ENCODE peak calls at places on chromosomes 3 and 15, in five cellular contexts. S is activated B cell treated with CpG ODN at 0.5 μM for 24 hours, A is AML-193, U is breast epithelium, F is activated T-cell treated with anti-CD3 and anti-CD28 coated beads for 24 hours. I is an unnamed sample.

GRCh38 chr3:8095724-8096123 is 405.9 kb upstream of the LMCD1 start:
- DNase-seq in A (no peak), U (no peak), F (no peak), S (no peak), I (no peak)

GRCh38 chr3:171365489-171365888 is 94.7 kb downstream of the TNIK start:
- DNase-seq in F (no peak), S (no peak), U (no peak), A (no peak), I (no peak)

GRCh38 chr3:17771177-17772048 is 29.0 kb upstream of the TBC1D5 start:
- DNase-seq in F (no peak), U (no peak), A (no peak), S (no peak), I (no peak)

GRCh38 chr3:193816656-193817311 is 223.8 kb downstream of the OPA1 start:
- DNase-seq in F (no peak), U (peak; percentile 65), A (no peak), S (no peak), I (no peak)

GRCh38 chr3:23863060-23863459 is 53.7 kb downstream of the NKIRAS1 start:
- DNase-seq in A (no peak), S (no peak), U (no peak), F (no peak), I (no peak)

GRCh38 chr3:106582151-106582550 is 713.3 kb upstream of the CBLB start:
- DNase-seq in F (no peak), U (no peak), A (no peak), S (no peak), I (no peak)

GRCh38 chr3:159239054-159239453 is 437.2 kb downstream of the MFSD1 start:
- DNase-seq in S (no peak), U (no peak), F (no peak), A (no peak), I (no peak)

GRCh38 chr3:33061782-33062181 is 35.2 kb downstream of the GLB1 start:
- DNase-seq in S (no peak), F (no peak), U (no peak), A (no peak), I (peak; percentile 42)

GRCh38 chr15:76341366-76342045 is 4.9 kb downstream of the ISL2 start:
- DNase-seq in F (no peak), U (no peak), S (no peak), A (no peak), I (no peak)

GRCh38 chr3:188946351-188946750 is 225.4 kb upstream of the TPRG1 start:
- DNase-seq in A (no peak), S (no peak), U (no peak), F (no peak), I (no peak)

GRCh38 chr3:185152433-185153169 is at the start of gene C3orf70:
- DNase-seq in S (peak; percentile 19), F (no peak), A (no peak), U (no peak), I (no peak)

GRCh38 chr15:90519688-90520087 is 10.0 kb upstream of the CRTC3 start:
- DNase-seq in U (no peak), A (no peak), F (no peak), S (no peak), I (no peak)

GRCh38 chr3:33915796-33916589 is 117.6 kb downstream of the PDCD6IP start:
- DNase-seq in F (no peak), A (no peak), U (no peak), S (no peak), I (no peak)

GRCh38 chr3:37970802-37971201 is 19.8 kb upstream of the VILL start:
- DNase-seq in U (no peak), F (no peak), S (no peak), A (no peak), I (no peak)

GRCh38 chr15:68580026-68580882 is 1.5 kb downstream of the CORO2B start:
- DNase-seq in U (no peak), F (no peak), S (no peak), A (no peak), I (no peak)

GRCh38 chr3:175980731-175981130 is 1121.6 kb downstream of the NAALADL2 start:
- DNase-seq in A (no peak), S (no peak), F (no peak), U (no peak), I (no peak)

GRCh38 chr3:31077021-31077601 is 182.7 kb upstream of the GADL1 start:
- DNase-seq in F (peak; percentile 28), A (no peak), S (no peak), U (no peak), I (peak; percentile 60)

GRCh38 chr3:151796105-151796705 is 17.7 kb upstream of the AADAC start:
- DNase-seq in U (no peak), A (no peak), S (no peak), F (no peak), I (no peak)

GRCh38 chr3:150384517-150385212 is 23.4 kb upstream of the TSC22D2 start:
- DNase-seq in A (peak; percentile 99), F (peak; percentile 31), U (no peak), S (peak; percentile 47), I (peak; percentile 27)

GRCh38 chr3:9887478-9887877 is 2.9 kb upstream of the JAGN1 start:
- DNase-seq in F (no peak), S (no peak), A (no peak), U (no peak), I (no peak)

GRCh38 chr15:26179906-26180305 is 316.8 kb upstream of the ATP10A start:
- DNase-seq in F (no peak), S (no peak), A (no peak), U (no peak), I (no peak)

GRCh38 chr3:54213910-54214309 is 91.6 kb downstream of the CACNA2D3 start:
- DNase-seq in U (no peak), A (no peak), S (no peak), F (no peak), I (no peak)

GRCh38 chr3:14907043-14907966 is 40.1 kb upstream of the NR2C2 start:
- DNase-seq in S (no peak), U (no peak), F (no peak), A (no peak), I (no peak)

GRCh38 chr15:79402136-79402535 is 30.0 kb upstream of the MINAR1 start:
- DNase-seq in A (no peak), S (no peak), F (no peak), U (no peak), I (no peak)

GRCh38 chr3:29144807-29145206 is 136.1 kb upstream of the RBMS3 start:
- DNase-seq in S (no peak), U (no peak), F (no peak), A (no peak), I (no peak)

I was measured in CD4-positive, CD25-positive, alpha-beta regulatory T cell.